ENCODE peak calls at places on chromosome 1, in four cellular contexts. T is NCI-H2081, X is fibroblast of mammary gland, W is NCI-H2029. F is an unnamed sample.

GRCh38 chr1:9787702-9788101 is 36.1 kb downstream of the CLSTN1 start:
- DNase-seq in T (no peak), X (no peak), W (no peak), F (no peak)

GRCh38 chr1:20829531-20829930 is 42.4 kb upstream of the HP1BP3 start:
- DNase-seq in T (no peak), X (no peak), W (no peak), F (no peak)

GRCh38 chr1:12113433-12114339 is 50.6 kb downstream of the TNFRSF8 start:
- DNase-seq in T (no peak), X (peak; percentile 61), W (no peak), F (no peak)

GRCh38 chr1:235336903-235337302 is 8.5 kb downstream of the GGPS1 start:
- DNase-seq in T (no peak), X (no peak), W (peak; percentile 22), F (no peak)

GRCh38 chr1:89698624-89699023 is 65.7 kb downstream of the LRRC8C start:
- DNase-seq in T (no peak), X (no peak), W (no peak), F (peak; percentile 85)

GRCh38 chr1:219317762-219318353 is 144.2 kb downstream of the LYPLAL1 start:
- DNase-seq in T (no peak), X (no peak), W (no peak), F (peak; percentile 44)

GRCh38 chr1:47243910-47244309 is 11.9 kb upstream of the TAL1 start:
- DNase-seq in T (no peak), X (no peak), W (no peak), F (no peak)

GRCh38 chr1:108819878-108820277 is 37.0 kb downstream of the AKNAD1 start:
- DNase-seq in T (no peak), X (peak; percentile 25), W (no peak), F (no peak)

GRCh38 chr1:10692401-10693021 is 103.9 kb downstream of the CASZ1 start:
- DNase-seq in T (no peak), X (no peak), W (peak; percentile 24), F (no peak)

GRCh38 chr1:182563095-182563494 is 26.0 kb downstream of the RNASEL start:
- DNase-seq in T (no peak), X (no peak), W (no peak), F (no peak)

GRCh38 chr1:35683012-35683411 is 35.7 kb downstream of the C1orf216 start:
- DNase-seq in T (no peak), X (no peak), W (no peak), F (no peak)

GRCh38 chr1:185998391-185998790 is 264.2 kb downstream of the HMCN1 start:
- DNase-seq in T (no peak), X (no peak), W (no peak), F (no peak)

GRCh38 chr1:154860154-154860870 is 9.8 kb downstream of the KCNN3 start:
- DNase-seq in T (no peak), X (no peak), W (no peak), F (no peak)

GRCh38 chr1:155051342-155051776 is 243 bp downstream of the ADAM15 start:
- DNase-seq in T (no peak), X (no peak), W (no peak), F (no peak)

GRCh38 chr1:101964708-101965107 is 32.0 kb downstream of the OLFM3 start:
- DNase-seq in T (no peak), X (no peak), W (no peak), F (peak; percentile 6)